ENCODE peak calls at places on chromosomes 1 and 21, in five cellular contexts. W is fibroblast of pulmonary artery, S is HFFc6, L is lower lobe of right lung, K is adrenal gland. X is an unnamed sample.

GRCh38 chr1:51916587-51917405 is 38.3 kb upstream of the NRDC start:
- DNase-seq in W (peak), S (peak), L (no peak), K (no peak), X (no peak)

GRCh38 chr1:21287905-21288514 is 2.3 kb downstream of the ECE1 start:
- DNase-seq in W (no peak), S (no peak), L (no peak), K (no peak), X (no peak)

GRCh38 chr21:26469789-26470188 is 103.3 kb downstream of the CYYR1 start:
- DNase-seq in W (peak), S (peak), L (no peak), K (peak), X (no peak)

GRCh38 chr1:107559881-107560280 is 405.1 kb downstream of the VAV3 start:
- DNase-seq in W (no peak), S (no peak), L (no peak), K (no peak), X (no peak)

GRCh38 chr21:45439171-45439872 is 34.4 kb downstream of the COL18A1 start:
- DNase-seq in W (peak), S (peak), L (peak), K (peak), X (peak)

GRCh38 chr1:225655509-225656258 is 2.8 kb upstream of the ENAH start:
- DNase-seq in W (peak), S (peak), L (no peak), K (peak), X (peak)

GRCh38 chr1:218668151-218668550 is 323.0 kb downstream of the TGFB2 start:
- DNase-seq in W (peak), S (no peak), L (no peak), K (no peak), X (no peak)

GRCh38 chr21:37145635-37146111 is 72.6 kb downstream of the TTC3 start:
- DNase-seq in W (no peak), S (no peak), L (no peak), K (no peak), X (no peak)

GRCh38 chr1:216830402-216830801 is 107.2 kb upstream of the ESRRG start:
- DNase-seq in W (no peak), S (no peak), L (peak), K (no peak), X (no peak)

GRCh38 chr1:119827010-119827409 is 15.8 kb upstream of the REG4 start:
- DNase-seq in W (no peak), S (no peak), L (no peak), K (no peak), X (no peak)

GRCh38 chr1:22111115-22111514 is 31.8 kb downstream of the WNT4 start:
- DNase-seq in W (no peak), S (no peak), L (no peak), K (no peak), X (no peak)

GRCh38 chr21:36608251-36608650 is 90.7 kb upstream of the SIM2 start:
- DNase-seq in W (no peak), S (no peak), L (no peak), K (no peak), X (no peak)

GRCh38 chr1:90713741-90714509 is 3.2 kb downstream of the BARHL2 start:
- DNase-seq in W (no peak), S (no peak), L (no peak), K (no peak), X (no peak)

GRCh38 chr21:43206231-43207042 is 37.6 kb downstream of the CRYAA start:
- DNase-seq in W (no peak), S (no peak), L (no peak), K (peak), X (no peak)

GRCh38 chr21:45430521-45431501 is 25.8 kb downstream of the COL18A1 start:
- DNase-seq in W (no peak), S (no peak), L (no peak), K (peak), X (no peak)

GRCh38 chr1:31837441-31838158 is 21.8 kb upstream of the SPOCD1 start:
- DNase-seq in W (no peak), S (no peak), L (no peak), K (no peak), X (no peak)

GRCh38 chr1:211829343-211830054 is 1.1 kb downstream of the LPGAT1 start:
- DNase-seq in W (peak), S (no peak), L (no peak), K (peak), X (no peak)

GRCh38 chr1:165891461-165891860 is 64.0 kb downstream of the UCK2 start:
- DNase-seq in W (no peak), S (no peak), L (no peak), K (no peak), X (no peak)

GRCh38 chr1:33270808-33271465 is 14.6 kb downstream of the ZNF362 start:
- DNase-seq in W (no peak), S (no peak), L (no peak), K (no peak), X (no peak)

GRCh38 chr1:210360852-210361477 is 32.3 kb downstream of the HHAT start:
- DNase-seq in W (peak), S (peak), L (no peak), K (no peak), X (no peak)

GRCh38 chr1:36769886-36770830 is 264.2 kb downstream of the GRIK3 start:
- DNase-seq in W (no peak), S (no peak), L (no peak), K (no peak), X (no peak)

GRCh38 chr1:64246294-64246917 is 43.0 kb downstream of the UBE2U start:
- DNase-seq in W (peak), S (peak), L (no peak), K (no peak), X (no peak)

GRCh38 chr1:1371354-1371740 is 3.7 kb downstream of the AURKAIP1 start:
- DNase-seq in W (no peak), S (no peak), L (no peak), K (no peak), X (peak)

GRCh38 chr1:203596673-203597072 is 30.0 kb upstream of the ATP2B4 start:
- DNase-seq in W (no peak), S (no peak), L (no peak), K (no peak), X (no peak)
- TF ChIP-seq CTCF in W (no peak), S (no peak), L (no peak), K (no peak), X (no peak)

GRCh38 chr1:62906428-62906886 is 122.5 kb downstream of the ATG4C start:
- DNase-seq in W (peak), S (peak), L (no peak), K (no peak), X (peak)
- TF ChIP-seq CTCF in W (peak), S (peak), L (no peak), K (peak), X (peak)

GRCh38 chr1:220492671-220493070 is 35.3 kb upstream of the MARK1 start:
- DNase-seq in W (no peak), S (no peak), L (no peak), K (no peak), X (no peak)
- TF ChIP-seq CTCF in W (no peak), S (no peak), L (no peak), K (no peak), X (no peak)

DNA sequence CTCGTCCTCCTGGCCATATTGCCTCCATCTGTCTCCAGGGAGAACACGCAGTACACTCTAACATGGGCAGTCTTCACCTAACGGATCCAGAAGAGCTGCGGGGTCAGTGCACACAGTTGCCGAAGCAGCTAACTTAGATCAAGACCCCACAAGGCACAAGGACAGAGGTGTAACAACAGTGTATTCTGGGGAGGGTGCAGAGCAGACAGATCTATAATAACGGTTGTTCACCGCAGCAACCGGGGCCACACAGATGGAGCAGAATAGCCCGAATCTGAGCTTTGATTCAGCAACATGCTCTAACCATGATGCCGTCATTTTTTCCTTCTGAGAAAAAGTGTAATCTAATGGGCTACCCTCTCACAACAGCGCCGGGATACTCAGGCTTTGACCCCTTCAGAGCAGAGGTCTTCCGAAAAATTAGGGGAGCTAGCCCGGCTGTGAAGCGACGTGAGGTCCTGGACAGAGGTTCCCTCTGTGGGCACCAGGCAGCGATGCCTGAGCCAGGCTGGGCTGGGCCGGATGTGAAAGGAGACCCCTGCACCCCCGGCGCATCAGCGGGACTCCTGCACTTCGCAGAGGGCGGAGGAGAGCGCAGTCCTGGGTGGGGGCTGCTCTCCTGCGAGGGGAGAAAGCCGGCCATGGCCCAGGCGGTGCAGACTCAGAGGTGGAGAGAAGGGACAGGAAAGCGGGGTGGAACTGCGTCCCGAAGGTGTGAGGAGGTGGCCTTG is 57.5 kb downstream of the BCL9 start:
- DNase-seq in W (no peak), S (peak), L (peak), K (no peak), X (peak)
- TF ChIP-seq CTCF in W (no peak), S (no peak), L (no peak), K (no peak), X (no peak)

DNA sequence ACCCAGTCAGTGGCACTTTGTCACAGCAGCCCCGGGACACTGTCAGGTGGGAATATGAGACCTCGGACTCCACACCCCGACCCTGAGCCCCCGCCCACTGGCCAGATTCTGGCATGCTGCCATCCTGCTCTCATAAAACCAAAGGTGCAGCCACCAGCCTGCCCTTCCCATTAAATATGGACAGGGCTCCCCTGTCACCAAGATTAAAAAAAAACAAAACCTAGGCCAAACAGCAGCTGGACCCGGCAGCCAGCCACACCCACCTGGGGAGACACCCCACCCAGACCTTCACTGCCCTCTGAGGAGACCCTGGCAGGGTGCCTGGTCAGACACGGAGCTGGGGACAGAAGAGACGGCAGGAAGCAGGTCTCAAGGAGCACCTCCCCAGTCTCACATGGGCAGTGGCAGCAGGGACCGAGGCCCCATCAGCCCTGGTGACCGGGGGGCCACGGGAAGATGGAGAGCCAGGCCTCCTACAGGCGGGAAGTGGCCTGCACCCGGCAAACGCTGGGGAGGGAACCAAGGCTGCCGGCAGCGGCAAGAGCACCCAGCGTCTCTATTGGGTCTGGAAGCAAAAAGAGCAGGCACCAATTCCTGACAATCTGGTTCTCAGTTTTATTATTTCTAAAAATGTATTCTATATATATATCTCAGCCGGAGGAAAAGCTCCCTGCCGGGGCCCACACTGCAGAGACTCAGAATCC is 61.9 kb downstream of the ACOT7 start:
- DNase-seq in W (no peak), S (no peak), L (no peak), K (no peak), X (no peak)
- TF ChIP-seq CTCF in W (no peak), S (peak), L (no peak), K (no peak), X (no peak)

GRCh38 chr1:205922806-205923205 is 20.4 kb downstream of the SLC26A9 start:
- DNase-seq in W (no peak), S (no peak), L (no peak), K (no peak), X (no peak)

GRCh38 chr1:205922314-205922713 is 20.9 kb downstream of the SLC26A9 start:
- DNase-seq in W (no peak), S (no peak), L (no peak), K (no peak), X (no peak)

GRCh38 chr1:205920159-205920558 is 23.1 kb downstream of the SLC26A9 start:
- DNase-seq in W (peak), S (no peak), L (peak), K (no peak), X (no peak)

GRCh38 chr1:205920861-205921558 is 22.2 kb downstream of the SLC26A9 start:
- DNase-seq in W (no peak), S (no peak), L (no peak), K (no peak), X (no peak)

DNA sequence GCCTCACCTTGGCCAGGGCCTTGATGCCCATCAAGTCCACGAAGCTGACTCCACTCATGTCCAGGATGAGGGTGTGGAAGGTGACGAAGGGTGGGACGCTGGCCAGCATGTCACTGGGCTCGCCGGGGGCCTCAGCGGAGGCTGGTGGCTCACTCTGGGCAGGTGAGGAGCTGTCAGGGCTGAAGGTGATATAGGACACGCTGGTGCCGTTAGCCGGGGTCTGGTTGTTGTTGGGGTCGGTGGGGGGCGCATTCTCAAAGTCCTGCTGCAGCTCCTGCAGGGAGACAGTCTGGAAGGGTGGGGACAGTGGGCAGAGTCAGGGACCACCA is 21.7 kb downstream of the SLC26A9 start:
- DNase-seq in W (no peak), S (no peak), L (no peak), K (no peak), X (no peak)
- TF ChIP-seq CTCF in W (no peak), S (no peak), L (no peak), K (no peak), X (no peak)

DNA sequence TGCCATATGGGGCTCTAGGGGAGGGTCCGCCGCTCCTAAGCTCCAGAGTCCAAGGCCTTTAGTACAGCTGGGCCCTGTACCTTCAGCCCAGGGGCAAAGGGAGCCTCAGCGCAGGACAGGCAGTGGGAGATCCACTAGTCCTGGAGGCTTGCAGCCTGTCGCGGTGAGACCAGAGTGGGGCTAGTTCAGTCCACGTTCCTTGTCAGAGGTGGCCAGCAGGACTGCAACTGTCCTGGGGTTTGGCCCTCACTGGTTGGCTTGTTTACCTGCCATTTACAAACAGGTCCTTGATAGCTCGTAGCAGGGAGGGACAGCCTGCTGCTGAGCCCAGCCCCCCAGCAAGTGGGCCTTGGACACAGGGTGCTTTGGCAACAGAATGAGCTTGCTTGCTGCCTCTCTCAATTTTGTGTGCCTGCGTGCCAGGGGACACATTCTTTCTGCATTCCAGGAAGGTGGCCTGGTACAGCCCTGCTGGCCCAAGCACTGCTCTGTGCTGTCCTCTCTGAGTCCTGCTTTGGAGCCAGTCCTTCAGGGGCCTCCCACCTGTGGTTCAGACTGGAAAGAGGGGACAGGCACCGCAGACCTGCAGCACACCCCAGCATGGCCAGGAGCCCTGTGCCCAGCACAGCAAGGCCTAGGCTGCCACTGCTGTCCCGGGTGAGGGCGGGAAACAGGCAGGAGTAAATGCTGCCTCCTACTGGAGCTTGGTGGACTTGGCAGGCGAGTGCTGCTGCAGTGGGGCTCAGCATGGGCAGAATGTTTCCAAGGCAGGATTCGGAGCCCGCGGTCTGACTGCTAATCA is 15.2 kb downstream of the H6PD start:
- DNase-seq in W (peak), S (peak), L (peak), K (peak), X (peak)
- TF ChIP-seq CTCF in W (peak), S (peak), L (peak), K (peak), X (peak)

GRCh38 chr1:207654320-207654719 is 9.4 kb downstream of the CR1L start:
- DNase-seq in W (peak), S (no peak), L (no peak), K (no peak), X (no peak)
- TF ChIP-seq CTCF in W (peak), S (peak), L (no peak), K (peak), X (no peak)

DNA sequence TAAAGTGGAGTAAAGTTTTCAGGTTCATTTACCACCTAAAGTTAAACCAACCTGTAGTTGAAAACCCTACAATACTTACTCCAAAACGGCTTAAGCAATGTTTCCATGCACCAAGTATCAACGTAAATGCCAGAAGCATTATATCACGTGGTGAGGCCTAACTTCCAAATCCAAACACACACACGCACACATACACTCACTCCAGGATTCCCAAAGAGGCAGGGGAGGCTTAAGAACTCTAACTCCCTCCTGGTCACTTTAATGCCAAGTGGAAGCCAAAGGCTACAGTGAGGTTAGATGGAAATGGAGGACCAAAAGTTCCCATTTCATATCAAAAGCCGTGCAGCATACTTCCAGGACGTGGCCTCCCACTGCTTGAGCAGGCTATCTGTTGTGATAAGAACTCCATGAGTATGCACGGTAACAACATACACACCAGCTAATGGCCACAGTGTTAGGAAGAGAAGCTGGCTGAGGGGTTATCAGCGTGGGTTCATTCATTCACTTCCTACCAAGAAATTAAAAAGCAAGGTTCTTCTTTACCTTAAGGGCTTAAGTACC is 224.1 kb downstream of the SLC45A1 start:
- DNase-seq in W (peak), S (no peak), L (no peak), K (no peak), X (no peak)
- TF ChIP-seq CTCF in W (no peak), S (no peak), L (no peak), K (no peak), X (no peak)

DNA sequence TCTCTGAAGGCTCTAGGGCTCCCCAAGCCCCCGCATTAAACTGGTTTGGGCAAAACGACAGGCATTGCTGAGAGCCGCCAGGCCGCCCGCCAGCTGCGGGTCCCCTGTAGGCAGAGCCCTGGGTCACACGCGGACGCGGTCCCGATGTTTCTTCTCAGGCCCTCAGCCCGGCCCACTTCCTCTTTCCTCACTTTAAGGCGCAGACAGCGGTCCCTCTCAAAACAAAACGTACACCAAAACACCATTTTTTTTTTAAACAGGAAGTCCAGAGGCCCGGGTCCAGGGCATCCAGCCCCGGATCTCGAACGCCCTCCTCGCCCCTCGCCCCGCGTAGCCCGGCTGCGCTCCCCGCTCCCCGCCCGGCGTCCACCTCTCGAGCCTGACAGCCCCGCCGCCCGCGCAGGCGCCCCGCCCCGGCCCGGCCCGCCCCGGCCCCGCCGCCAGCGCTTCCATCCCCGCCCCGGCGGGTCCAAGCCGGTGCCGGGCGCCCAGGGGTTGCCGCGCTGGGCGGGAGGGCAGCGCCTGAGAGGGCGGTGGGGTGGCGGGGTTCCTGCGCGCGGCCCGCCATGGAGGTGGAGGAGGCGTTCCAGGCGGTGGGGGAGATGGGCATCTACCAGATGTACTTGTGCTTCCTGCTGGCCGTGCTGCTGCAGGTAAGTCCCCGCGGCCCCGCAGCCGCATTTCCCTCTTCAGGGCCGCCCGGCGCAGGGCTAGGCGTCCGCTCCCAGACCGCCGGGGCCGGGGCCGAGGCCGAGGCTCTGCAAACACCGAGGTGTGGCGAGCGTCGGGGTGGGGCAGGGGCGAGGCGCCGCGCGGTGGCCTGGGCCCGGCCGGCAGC is at the start of gene SLC22A15:
- DNase-seq in W (peak), S (peak), L (peak), K (peak), X (peak)
- TF ChIP-seq CTCF in W (no peak), S (no peak), L (peak), K (no peak), X (no peak)

X was measured in activated CD8-positive, alpha-beta T cell treated with anti-CD3 and anti-CD28 coated beads for 36 hours.